ENCODE peak calls at places on chromosomes 5 and 9, in nine cellular contexts. One of them, this sample, is unnamed.
A peak's percentile ranks its signal among the peaks of the same experiment; 100 is the strongest.

GRCh38 chr9:133747309-133747708 is 9.2 kb upstream of the SARDH start:
- DNase-seq in CD8-positive, alpha-beta memory T cell: no peak
- DNase-seq in stimulated activated CD8-positive, alpha-beta memory T cell treated with anti-CD3 and anti-CD28 coated beads, Interleukin-2, amount 100 ng/mL, for 1 hour: no peak
- DNase-seq in NCI-H1105: no peak
- DNase-seq in RPMI8226: no peak
- DNase-seq in heart right ventricle: no peak
- DNase-seq in AG09309: no peak
- DNase-seq in LoVo: no peak
- DNase-seq in activated CD4-positive, alpha-beta memory T cell treated with anti-CD3 and anti-CD28 coated beads, Interleukin-2, amount 10 ng/mL, durations not matched to agents 7 days and 5 days: no peak
- DNase-seq in this sample: no peak

GRCh38 chr5:40775846-40776657 is 20.3 kb upstream of the TTC33 start:
- DNase-seq in CD8-positive, alpha-beta memory T cell: no peak
- DNase-seq in stimulated activated CD8-positive, alpha-beta memory T cell treated with anti-CD3 and anti-CD28 coated beads, Interleukin-2, amount 100 ng/mL, for 1 hour: no peak
- DNase-seq in NCI-H1105: no peak
- DNase-seq in RPMI8226: no peak
- DNase-seq in heart right ventricle: no peak
- DNase-seq in AG09309: no peak
- DNase-seq in LoVo: peak; percentile 37
- DNase-seq in activated CD4-positive, alpha-beta memory T cell treated with anti-CD3 and anti-CD28 coated beads, Interleukin-2, amount 10 ng/mL, durations not matched to agents 7 days and 5 days: no peak
- DNase-seq in this sample: no peak

GRCh38 chr5:98593418-98593817 is 180.0 kb upstream of the RGMB start:
- DNase-seq in CD8-positive, alpha-beta memory T cell: no peak
- DNase-seq in stimulated activated CD8-positive, alpha-beta memory T cell treated with anti-CD3 and anti-CD28 coated beads, Interleukin-2, amount 100 ng/mL, for 1 hour: no peak
- DNase-seq in NCI-H1105: no peak
- DNase-seq in RPMI8226: no peak
- DNase-seq in heart right ventricle: no peak
- DNase-seq in AG09309: no peak
- DNase-seq in LoVo: no peak
- DNase-seq in activated CD4-positive, alpha-beta memory T cell treated with anti-CD3 and anti-CD28 coated beads, Interleukin-2, amount 10 ng/mL, durations not matched to agents 7 days and 5 days: no peak
- DNase-seq in this sample: no peak

GRCh38 chr5:60386398-60386797 is 313.6 kb downstream of the DEPDC1B start:
- DNase-seq in CD8-positive, alpha-beta memory T cell: no peak
- DNase-seq in stimulated activated CD8-positive, alpha-beta memory T cell treated with anti-CD3 and anti-CD28 coated beads, Interleukin-2, amount 100 ng/mL, for 1 hour: no peak
- DNase-seq in NCI-H1105: no peak
- DNase-seq in RPMI8226: no peak
- DNase-seq in heart right ventricle: no peak
- DNase-seq in AG09309: no peak
- DNase-seq in LoVo: no peak
- DNase-seq in activated CD4-positive, alpha-beta memory T cell treated with anti-CD3 and anti-CD28 coated beads, Interleukin-2, amount 10 ng/mL, durations not matched to agents 7 days and 5 days: no peak
- DNase-seq in this sample: no peak

GRCh38 chr9:136952876-136953770 is 1.1 kb downstream of the LCN12 start:
- DNase-seq in CD8-positive, alpha-beta memory T cell: no peak
- DNase-seq in stimulated activated CD8-positive, alpha-beta memory T cell treated with anti-CD3 and anti-CD28 coated beads, Interleukin-2, amount 100 ng/mL, for 1 hour: no peak
- DNase-seq in NCI-H1105: no peak
- DNase-seq in RPMI8226: no peak
- DNase-seq in heart right ventricle: peak; percentile 11
- DNase-seq in AG09309: no peak
- DNase-seq in LoVo: no peak
- DNase-seq in activated CD4-positive, alpha-beta memory T cell treated with anti-CD3 and anti-CD28 coated beads, Interleukin-2, amount 10 ng/mL, durations not matched to agents 7 days and 5 days: no peak
- DNase-seq in this sample: no peak

GRCh38 chr5:139668064-139668880 is 20.1 kb downstream of the CXXC5 start:
- DNase-seq in CD8-positive, alpha-beta memory T cell: peak; percentile 24
- DNase-seq in stimulated activated CD8-positive, alpha-beta memory T cell treated with anti-CD3 and anti-CD28 coated beads, Interleukin-2, amount 100 ng/mL, for 1 hour: no peak
- DNase-seq in NCI-H1105: no peak
- DNase-seq in RPMI8226: peak; percentile 75
- DNase-seq in heart right ventricle: peak; percentile 57
- DNase-seq in AG09309: no peak
- DNase-seq in LoVo: peak; percentile 47
- DNase-seq in activated CD4-positive, alpha-beta memory T cell treated with anti-CD3 and anti-CD28 coated beads, Interleukin-2, amount 10 ng/mL, durations not matched to agents 7 days and 5 days: peak; percentile 47
- DNase-seq in this sample: no peak

GRCh38 chr5:135457424-135458071 is 5.4 kb upstream of the TIFAB start:
- DNase-seq in CD8-positive, alpha-beta memory T cell: peak; percentile 23
- DNase-seq in stimulated activated CD8-positive, alpha-beta memory T cell treated with anti-CD3 and anti-CD28 coated beads, Interleukin-2, amount 100 ng/mL, for 1 hour: no peak
- DNase-seq in NCI-H1105: peak; percentile 33
- DNase-seq in RPMI8226: peak; percentile 75
- DNase-seq in heart right ventricle: peak; percentile 63
- DNase-seq in AG09309: no peak
- DNase-seq in LoVo: peak; percentile 73
- DNase-seq in activated CD4-positive, alpha-beta memory T cell treated with anti-CD3 and anti-CD28 coated beads, Interleukin-2, amount 10 ng/mL, durations not matched to agents 7 days and 5 days: peak; percentile 68
- DNase-seq in this sample: peak; percentile 31

GRCh38 chr5:9496801-9497200 is 49.1 kb downstream of the SEMA5A start:
- DNase-seq in CD8-positive, alpha-beta memory T cell: no peak
- DNase-seq in stimulated activated CD8-positive, alpha-beta memory T cell treated with anti-CD3 and anti-CD28 coated beads, Interleukin-2, amount 100 ng/mL, for 1 hour: no peak
- DNase-seq in NCI-H1105: no peak
- DNase-seq in RPMI8226: no peak
- DNase-seq in heart right ventricle: no peak
- DNase-seq in AG09309: no peak
- DNase-seq in LoVo: no peak
- DNase-seq in activated CD4-positive, alpha-beta memory T cell treated with anti-CD3 and anti-CD28 coated beads, Interleukin-2, amount 10 ng/mL, durations not matched to agents 7 days and 5 days: no peak
- DNase-seq in this sample: no peak

GRCh38 chr5:120388016-120388781 is 75.9 kb upstream of the PRR16 start:
- DNase-seq in CD8-positive, alpha-beta memory T cell: no peak
- DNase-seq in stimulated activated CD8-positive, alpha-beta memory T cell treated with anti-CD3 and anti-CD28 coated beads, Interleukin-2, amount 100 ng/mL, for 1 hour: no peak
- DNase-seq in NCI-H1105: no peak
- DNase-seq in RPMI8226: peak; percentile 59
- DNase-seq in heart right ventricle: no peak
- DNase-seq in AG09309: peak; percentile 91
- DNase-seq in LoVo: peak; percentile 13
- DNase-seq in activated CD4-positive, alpha-beta memory T cell treated with anti-CD3 and anti-CD28 coated beads, Interleukin-2, amount 10 ng/mL, durations not matched to agents 7 days and 5 days: no peak
- DNase-seq in this sample: no peak

GRCh38 chr5:114419941-114420340 is 58.1 kb downstream of the KCNN2 start:
- DNase-seq in CD8-positive, alpha-beta memory T cell: no peak
- DNase-seq in stimulated activated CD8-positive, alpha-beta memory T cell treated with anti-CD3 and anti-CD28 coated beads, Interleukin-2, amount 100 ng/mL, for 1 hour: no peak
- DNase-seq in NCI-H1105: no peak
- DNase-seq in RPMI8226: no peak
- DNase-seq in heart right ventricle: no peak
- DNase-seq in AG09309: peak; percentile 11
- DNase-seq in LoVo: no peak
- DNase-seq in activated CD4-positive, alpha-beta memory T cell treated with anti-CD3 and anti-CD28 coated beads, Interleukin-2, amount 10 ng/mL, durations not matched to agents 7 days and 5 days: no peak
- DNase-seq in this sample: no peak

GRCh38 chr5:103166704-103167103 is 46.6 kb downstream of the PPIP5K2 start:
- DNase-seq in CD8-positive, alpha-beta memory T cell: no peak
- DNase-seq in stimulated activated CD8-positive, alpha-beta memory T cell treated with anti-CD3 and anti-CD28 coated beads, Interleukin-2, amount 100 ng/mL, for 1 hour: no peak
- DNase-seq in NCI-H1105: no peak
- DNase-seq in RPMI8226: no peak
- DNase-seq in heart right ventricle: no peak
- DNase-seq in AG09309: no peak
- DNase-seq in LoVo: no peak
- DNase-seq in activated CD4-positive, alpha-beta memory T cell treated with anti-CD3 and anti-CD28 coated beads, Interleukin-2, amount 10 ng/mL, durations not matched to agents 7 days and 5 days: no peak
- DNase-seq in this sample: no peak

GRCh38 chr5:59151162-59151889 is 568.5 kb downstream of the RAB3C start:
- DNase-seq in CD8-positive, alpha-beta memory T cell: no peak
- DNase-seq in stimulated activated CD8-positive, alpha-beta memory T cell treated with anti-CD3 and anti-CD28 coated beads, Interleukin-2, amount 100 ng/mL, for 1 hour: no peak
- DNase-seq in NCI-H1105: no peak
- DNase-seq in RPMI8226: no peak
- DNase-seq in heart right ventricle: no peak
- DNase-seq in AG09309: no peak
- DNase-seq in LoVo: no peak
- DNase-seq in activated CD4-positive, alpha-beta memory T cell treated with anti-CD3 and anti-CD28 coated beads, Interleukin-2, amount 10 ng/mL, durations not matched to agents 7 days and 5 days: no peak
- DNase-seq in this sample: no peak

GRCh38 chr9:107173422-107174180 is 109.5 kb upstream of the RAD23B start:
- DNase-seq in CD8-positive, alpha-beta memory T cell: no peak
- DNase-seq in stimulated activated CD8-positive, alpha-beta memory T cell treated with anti-CD3 and anti-CD28 coated beads, Interleukin-2, amount 100 ng/mL, for 1 hour: no peak
- DNase-seq in NCI-H1105: no peak
- DNase-seq in RPMI8226: no peak
- DNase-seq in heart right ventricle: no peak
- DNase-seq in AG09309: no peak
- DNase-seq in LoVo: no peak
- DNase-seq in activated CD4-positive, alpha-beta memory T cell treated with anti-CD3 and anti-CD28 coated beads, Interleukin-2, amount 10 ng/mL, durations not matched to agents 7 days and 5 days: no peak
- DNase-seq in this sample: no peak

GRCh38 chr5:81971086-81971693 is 633 bp upstream of the ATG10 start:
- DNase-seq in CD8-positive, alpha-beta memory T cell: peak; percentile 68
- DNase-seq in stimulated activated CD8-positive, alpha-beta memory T cell treated with anti-CD3 and anti-CD28 coated beads, Interleukin-2, amount 100 ng/mL, for 1 hour: no peak
- DNase-seq in NCI-H1105: no peak
- DNase-seq in RPMI8226: peak; percentile 28
- DNase-seq in heart right ventricle: no peak
- DNase-seq in AG09309: no peak
- DNase-seq in LoVo: peak; percentile 10
- DNase-seq in activated CD4-positive, alpha-beta memory T cell treated with anti-CD3 and anti-CD28 coated beads, Interleukin-2, amount 10 ng/mL, durations not matched to agents 7 days and 5 days: peak; percentile 21
- DNase-seq in this sample: no peak

GRCh38 chr9:4237748-4238511 is 61.9 kb downstream of the GLIS3 start:
- DNase-seq in CD8-positive, alpha-beta memory T cell: peak; percentile 46
- DNase-seq in stimulated activated CD8-positive, alpha-beta memory T cell treated with anti-CD3 and anti-CD28 coated beads, Interleukin-2, amount 100 ng/mL, for 1 hour: no peak
- DNase-seq in NCI-H1105: no peak
- DNase-seq in RPMI8226: no peak
- DNase-seq in heart right ventricle: no peak
- DNase-seq in AG09309: no peak
- DNase-seq in LoVo: no peak
- DNase-seq in activated CD4-positive, alpha-beta memory T cell treated with anti-CD3 and anti-CD28 coated beads, Interleukin-2, amount 10 ng/mL, durations not matched to agents 7 days and 5 days: no peak
- DNase-seq in this sample: no peak

GRCh38 chr5:10288600-10289213 is 19.0 kb downstream of the CMBL start:
- DNase-seq in CD8-positive, alpha-beta memory T cell: no peak
- DNase-seq in stimulated activated CD8-positive, alpha-beta memory T cell treated with anti-CD3 and anti-CD28 coated beads, Interleukin-2, amount 100 ng/mL, for 1 hour: no peak
- DNase-seq in NCI-H1105: peak; percentile 97
- DNase-seq in RPMI8226: peak; percentile 97
- DNase-seq in heart right ventricle: peak; percentile 78
- DNase-seq in AG09309: no peak
- DNase-seq in LoVo: peak; percentile 69
- DNase-seq in activated CD4-positive, alpha-beta memory T cell treated with anti-CD3 and anti-CD28 coated beads, Interleukin-2, amount 10 ng/mL, durations not matched to agents 7 days and 5 days: peak; percentile 41
- DNase-seq in this sample: no peak

GRCh38 chr9:75265525-75265972 is 177.2 kb downstream of the OSTF1 start:
- DNase-seq in CD8-positive, alpha-beta memory T cell: peak; percentile 33
- DNase-seq in stimulated activated CD8-positive, alpha-beta memory T cell treated with anti-CD3 and anti-CD28 coated beads, Interleukin-2, amount 100 ng/mL, for 1 hour: peak; percentile 4
- DNase-seq in NCI-H1105: peak; percentile 20
- DNase-seq in RPMI8226: peak; percentile 30
- DNase-seq in heart right ventricle: no peak
- DNase-seq in AG09309: peak; percentile 4
- DNase-seq in LoVo: peak; percentile 50
- DNase-seq in activated CD4-positive, alpha-beta memory T cell treated with anti-CD3 and anti-CD28 coated beads, Interleukin-2, amount 10 ng/mL, durations not matched to agents 7 days and 5 days: peak; percentile 46
- DNase-seq in this sample: peak; percentile 19

GRCh38 chr5:180084638-180085561 is 13.3 kb upstream of the RNF130 start:
- DNase-seq in CD8-positive, alpha-beta memory T cell: no peak
- DNase-seq in stimulated activated CD8-positive, alpha-beta memory T cell treated with anti-CD3 and anti-CD28 coated beads, Interleukin-2, amount 100 ng/mL, for 1 hour: no peak
- DNase-seq in NCI-H1105: no peak
- DNase-seq in RPMI8226: no peak
- DNase-seq in heart right ventricle: no peak
- DNase-seq in AG09309: no peak
- DNase-seq in LoVo: peak; percentile 79
- DNase-seq in activated CD4-positive, alpha-beta memory T cell treated with anti-CD3 and anti-CD28 coated beads, Interleukin-2, amount 10 ng/mL, durations not matched to agents 7 days and 5 days: no peak
- DNase-seq in this sample: no peak

GRCh38 chr9:97747201-97747965 is 50.2 kb upstream of the XPA start:
- DNase-seq in CD8-positive, alpha-beta memory T cell: no peak
- DNase-seq in stimulated activated CD8-positive, alpha-beta memory T cell treated with anti-CD3 and anti-CD28 coated beads, Interleukin-2, amount 100 ng/mL, for 1 hour: no peak
- DNase-seq in NCI-H1105: no peak
- DNase-seq in RPMI8226: no peak
- DNase-seq in heart right ventricle: no peak
- DNase-seq in AG09309: no peak
- DNase-seq in LoVo: peak; percentile 68
- DNase-seq in activated CD4-positive, alpha-beta memory T cell treated with anti-CD3 and anti-CD28 coated beads, Interleukin-2, amount 10 ng/mL, durations not matched to agents 7 days and 5 days: no peak
- DNase-seq in this sample: no peak

GRCh38 chr5:132469380-132470372 is 20.9 kb downstream of the IRF1 start:
- DNase-seq in CD8-positive, alpha-beta memory T cell: no peak
- DNase-seq in stimulated activated CD8-positive, alpha-beta memory T cell treated with anti-CD3 and anti-CD28 coated beads, Interleukin-2, amount 100 ng/mL, for 1 hour: no peak
- DNase-seq in NCI-H1105: no peak
- DNase-seq in RPMI8226: no peak
- DNase-seq in heart right ventricle: no peak
- DNase-seq in AG09309: no peak
- DNase-seq in LoVo: no peak
- DNase-seq in activated CD4-positive, alpha-beta memory T cell treated with anti-CD3 and anti-CD28 coated beads, Interleukin-2, amount 10 ng/mL, durations not matched to agents 7 days and 5 days: no peak
- DNase-seq in this sample: peak; percentile 20

GRCh38 chr9:89719202-89719601 is 114.4 kb downstream of the GADD45G start:
- DNase-seq in CD8-positive, alpha-beta memory T cell: no peak
- DNase-seq in stimulated activated CD8-positive, alpha-beta memory T cell treated with anti-CD3 and anti-CD28 coated beads, Interleukin-2, amount 100 ng/mL, for 1 hour: no peak
- DNase-seq in NCI-H1105: no peak
- DNase-seq in RPMI8226: no peak
- DNase-seq in heart right ventricle: no peak
- DNase-seq in AG09309: no peak
- DNase-seq in LoVo: no peak
- DNase-seq in activated CD4-positive, alpha-beta memory T cell treated with anti-CD3 and anti-CD28 coated beads, Interleukin-2, amount 10 ng/mL, durations not matched to agents 7 days and 5 days: no peak
- DNase-seq in this sample: no peak

GRCh38 chr5:147310059-147310704 is 75.4 kb downstream of the STK32A start:
- DNase-seq in CD8-positive, alpha-beta memory T cell: no peak
- DNase-seq in stimulated activated CD8-positive, alpha-beta memory T cell treated with anti-CD3 and anti-CD28 coated beads, Interleukin-2, amount 100 ng/mL, for 1 hour: no peak
- DNase-seq in NCI-H1105: peak; percentile 44
- DNase-seq in RPMI8226: peak; percentile 73
- DNase-seq in heart right ventricle: peak; percentile 23
- DNase-seq in AG09309: peak; percentile 7
- DNase-seq in LoVo: peak; percentile 83
- DNase-seq in activated CD4-positive, alpha-beta memory T cell treated with anti-CD3 and anti-CD28 coated beads, Interleukin-2, amount 10 ng/mL, durations not matched to agents 7 days and 5 days: no peak
- DNase-seq in this sample: peak; percentile 27

GRCh38 chr5:38715671-38716070 is 130.1 kb upstream of the OSMR start:
- DNase-seq in CD8-positive, alpha-beta memory T cell: no peak
- DNase-seq in stimulated activated CD8-positive, alpha-beta memory T cell treated with anti-CD3 and anti-CD28 coated beads, Interleukin-2, amount 100 ng/mL, for 1 hour: no peak
- DNase-seq in NCI-H1105: no peak
- DNase-seq in RPMI8226: no peak
- DNase-seq in heart right ventricle: no peak
- DNase-seq in AG09309: no peak
- DNase-seq in LoVo: no peak
- DNase-seq in activated CD4-positive, alpha-beta memory T cell treated with anti-CD3 and anti-CD28 coated beads, Interleukin-2, amount 10 ng/mL, durations not matched to agents 7 days and 5 days: no peak
- DNase-seq in this sample: no peak

GRCh38 chr9:97594414-97594921 is 38.7 kb downstream of the TSTD2 start:
- DNase-seq in CD8-positive, alpha-beta memory T cell: no peak
- DNase-seq in stimulated activated CD8-positive, alpha-beta memory T cell treated with anti-CD3 and anti-CD28 coated beads, Interleukin-2, amount 100 ng/mL, for 1 hour: no peak
- DNase-seq in NCI-H1105: peak; percentile 27
- DNase-seq in RPMI8226: peak; percentile 19
- DNase-seq in heart right ventricle: peak; percentile 60
- DNase-seq in AG09309: no peak
- DNase-seq in LoVo: no peak
- DNase-seq in activated CD4-positive, alpha-beta memory T cell treated with anti-CD3 and anti-CD28 coated beads, Interleukin-2, amount 10 ng/mL, durations not matched to agents 7 days and 5 days: no peak
- DNase-seq in this sample: peak; percentile 29

GRCh38 chr5:109630109-109630508 is 59.6 kb upstream of the MAN2A1 start:
- DNase-seq in CD8-positive, alpha-beta memory T cell: no peak
- DNase-seq in stimulated activated CD8-positive, alpha-beta memory T cell treated with anti-CD3 and anti-CD28 coated beads, Interleukin-2, amount 100 ng/mL, for 1 hour: no peak
- DNase-seq in NCI-H1105: no peak
- DNase-seq in RPMI8226: no peak
- DNase-seq in heart right ventricle: no peak
- DNase-seq in AG09309: no peak
- DNase-seq in LoVo: no peak
- DNase-seq in activated CD4-positive, alpha-beta memory T cell treated with anti-CD3 and anti-CD28 coated beads, Interleukin-2, amount 10 ng/mL, durations not matched to agents 7 days and 5 days: no peak
- DNase-seq in this sample: no peak

GRCh38 chr5:90957906-90958305 is 399.3 kb downstream of the ADGRV1 start:
- DNase-seq in CD8-positive, alpha-beta memory T cell: no peak
- DNase-seq in stimulated activated CD8-positive, alpha-beta memory T cell treated with anti-CD3 and anti-CD28 coated beads, Interleukin-2, amount 100 ng/mL, for 1 hour: no peak
- DNase-seq in NCI-H1105: no peak
- DNase-seq in RPMI8226: no peak
- DNase-seq in heart right ventricle: no peak
- DNase-seq in AG09309: no peak
- DNase-seq in LoVo: no peak
- DNase-seq in activated CD4-positive, alpha-beta memory T cell treated with anti-CD3 and anti-CD28 coated beads, Interleukin-2, amount 10 ng/mL, durations not matched to agents 7 days and 5 days: no peak
- DNase-seq in this sample: no peak

GRCh38 chr9:68489636-68490035 is 51.0 kb downstream of the TMEM252 start:
- DNase-seq in CD8-positive, alpha-beta memory T cell: no peak
- DNase-seq in stimulated activated CD8-positive, alpha-beta memory T cell treated with anti-CD3 and anti-CD28 coated beads, Interleukin-2, amount 100 ng/mL, for 1 hour: no peak
- DNase-seq in NCI-H1105: no peak
- DNase-seq in RPMI8226: no peak
- DNase-seq in heart right ventricle: no peak
- DNase-seq in AG09309: no peak
- DNase-seq in LoVo: no peak
- DNase-seq in activated CD4-positive, alpha-beta memory T cell treated with anti-CD3 and anti-CD28 coated beads, Interleukin-2, amount 10 ng/mL, durations not matched to agents 7 days and 5 days: no peak
- DNase-seq in this sample: no peak

GRCh38 chr9:101957705-101958104 is 219.3 kb upstream of the GRIN3A start:
- DNase-seq in CD8-positive, alpha-beta memory T cell: no peak
- DNase-seq in stimulated activated CD8-positive, alpha-beta memory T cell treated with anti-CD3 and anti-CD28 coated beads, Interleukin-2, amount 100 ng/mL, for 1 hour: no peak
- DNase-seq in NCI-H1105: no peak
- DNase-seq in RPMI8226: no peak
- DNase-seq in heart right ventricle: no peak
- DNase-seq in AG09309: no peak
- DNase-seq in LoVo: no peak
- DNase-seq in activated CD4-positive, alpha-beta memory T cell treated with anti-CD3 and anti-CD28 coated beads, Interleukin-2, amount 10 ng/mL, durations not matched to agents 7 days and 5 days: no peak
- DNase-seq in this sample: no peak